ENCODE peak calls at places on chromosome 4, in five cellular contexts. One of them, this sample, is unnamed.
A peak's percentile ranks its signal among the peaks of the same experiment; 100 is the strongest.

GRCh38 chr4:87304659-87305277 is 17.9 kb downstream of the HSD17B13 start:
- DNase-seq in choroid plexus epithelial cell: peak; percentile 65
- DNase-seq in stomach: no peak
- DNase-seq in psoas muscle: no peak
- DNase-seq in HL-60: no peak
- DNase-seq in this sample: peak; percentile 32

GRCh38 chr4:2907706-2908293 is 55.4 kb downstream of the NOP14 start:
- DNase-seq in HL-60: no peak
- DNase-seq in choroid plexus epithelial cell: no peak
- DNase-seq in psoas muscle: no peak
- DNase-seq in stomach: peak; percentile 67
- DNase-seq in this sample: no peak

GRCh38 chr4:156977435-156978160 is 6.0 kb upstream of the PDGFC start:
- DNase-seq in choroid plexus epithelial cell: peak; percentile 68
- DNase-seq in psoas muscle: no peak
- DNase-seq in HL-60: no peak
- DNase-seq in stomach: no peak
- DNase-seq in this sample: peak; percentile 96

GRCh38 chr4:171644430-171645057 is 168.7 kb upstream of the GALNTL6 start:
- DNase-seq in choroid plexus epithelial cell: no peak
- DNase-seq in stomach: no peak
- DNase-seq in psoas muscle: no peak
- DNase-seq in HL-60: no peak
- DNase-seq in this sample: no peak

GRCh38 chr4:170990989-170991589 is 822.1 kb upstream of the GALNTL6 start:
- DNase-seq in psoas muscle: no peak
- DNase-seq in stomach: no peak
- DNase-seq in HL-60: peak; percentile 38
- DNase-seq in choroid plexus epithelial cell: peak; percentile 55
- DNase-seq in this sample: no peak

GRCh38 chr4:97016186-97016945 is 1126.9 kb downstream of the STPG2 start:
- DNase-seq in psoas muscle: no peak
- DNase-seq in HL-60: no peak
- DNase-seq in choroid plexus epithelial cell: no peak
- DNase-seq in stomach: no peak
- DNase-seq in this sample: no peak

GRCh38 chr4:31022702-31023101 is 302.5 kb downstream of the PCDH7 start:
- DNase-seq in choroid plexus epithelial cell: no peak
- DNase-seq in stomach: no peak
- DNase-seq in psoas muscle: no peak
- DNase-seq in HL-60: no peak
- DNase-seq in this sample: no peak

GRCh38 chr4:109067509-109068205 is 234.8 kb downstream of the COL25A1 start:
- DNase-seq in psoas muscle: peak; percentile 21
- DNase-seq in HL-60: no peak
- DNase-seq in stomach: no peak
- DNase-seq in choroid plexus epithelial cell: peak; percentile 81
- DNase-seq in this sample: peak; percentile 10

GRCh38 chr4:98262431-98262830 is 1.2 kb downstream of the RAP1GDS1 start:
- DNase-seq in stomach: no peak
- DNase-seq in choroid plexus epithelial cell: peak; percentile 20
- DNase-seq in psoas muscle: no peak
- DNase-seq in HL-60: peak; percentile 13
- DNase-seq in this sample: no peak

GRCh38 chr4:146522862-146523205 is 1.1 kb upstream of the SLC10A7 start:
- DNase-seq in choroid plexus epithelial cell: peak; percentile 14
- DNase-seq in psoas muscle: no peak
- DNase-seq in HL-60: peak; percentile 25
- DNase-seq in stomach: no peak
- DNase-seq in this sample: peak; percentile 28

GRCh38 chr4:112288455-112288854 is 2.8 kb upstream of the TIFA start:
- DNase-seq in HL-60: peak; percentile 38
- DNase-seq in stomach: no peak
- DNase-seq in choroid plexus epithelial cell: no peak
- DNase-seq in psoas muscle: no peak
- DNase-seq in this sample: no peak

GRCh38 chr4:176400816-176401461 is 81.2 kb downstream of the SPCS3 start:
- DNase-seq in psoas muscle: no peak
- DNase-seq in stomach: no peak
- DNase-seq in HL-60: no peak
- DNase-seq in choroid plexus epithelial cell: peak; percentile 69
- DNase-seq in this sample: peak; percentile 83

GRCh38 chr4:117700111-117700892 is 334.0 kb upstream of the NDST3 start:
- DNase-seq in stomach: no peak
- DNase-seq in HL-60: no peak
- DNase-seq in psoas muscle: no peak
- DNase-seq in choroid plexus epithelial cell: no peak
- DNase-seq in this sample: no peak

GRCh38 chr4:185730849-185731608 is 81.0 kb downstream of the SORBS2 start:
- DNase-seq in stomach: no peak
- DNase-seq in choroid plexus epithelial cell: peak; percentile 81
- DNase-seq in psoas muscle: no peak
- DNase-seq in HL-60: no peak
- DNase-seq in this sample: peak; percentile 61
- TF ChIP-seq CTCF in stomach: no peak
- TF ChIP-seq CTCF in choroid plexus epithelial cell: no peak
- TF ChIP-seq CTCF in psoas muscle: no peak
- TF ChIP-seq CTCF in HL-60: no peak
- TF ChIP-seq CTCF in this sample: no peak

GRCh38 chr4:132228676-132229075 is 920.4 kb upstream of the PCDH10 start:
- DNase-seq in stomach: no peak
- DNase-seq in psoas muscle: no peak
- DNase-seq in choroid plexus epithelial cell: no peak
- DNase-seq in HL-60: no peak
- DNase-seq in this sample: no peak

GRCh38 chr4:132230025-132230424 is 919.1 kb upstream of the PCDH10 start:
- DNase-seq in stomach: no peak
- DNase-seq in HL-60: no peak
- DNase-seq in psoas muscle: no peak
- DNase-seq in choroid plexus epithelial cell: no peak
- DNase-seq in this sample: no peak

GRCh38 chr4:132227349-132228165 is 921.5 kb upstream of the PCDH10 start:
- DNase-seq in HL-60: peak; percentile 6
- DNase-seq in choroid plexus epithelial cell: peak; percentile 56
- DNase-seq in stomach: no peak
- DNase-seq in psoas muscle: peak; percentile 15
- DNase-seq in this sample: peak; percentile 18
- H3K4me3 ChIP-seq in HL-60: no peak overlapping the region
- H3K4me3 ChIP-seq in choroid plexus epithelial cell: peak overlapping the region; percentile 53
- H3K4me3 ChIP-seq in stomach: no peak overlapping the region
- H3K4me3 ChIP-seq in psoas muscle: no peak overlapping the region
- H3K4me3 ChIP-seq in this sample: peak overlapping the region; percentile 13

GRCh38 chr4:184733654-184734524 is at the start of gene CENPU:
- DNase-seq in stomach: peak; percentile 96
- DNase-seq in HL-60: peak; percentile 99
- DNase-seq in choroid plexus epithelial cell: peak; percentile 99
- DNase-seq in psoas muscle: peak; percentile 96
- DNase-seq in this sample: peak; percentile 99
- TF ChIP-seq CTCF in stomach: no peak
- TF ChIP-seq CTCF in HL-60: no peak
- TF ChIP-seq CTCF in choroid plexus epithelial cell: no peak
- TF ChIP-seq CTCF in psoas muscle: no peak
- TF ChIP-seq CTCF in this sample: no peak

DNA sequence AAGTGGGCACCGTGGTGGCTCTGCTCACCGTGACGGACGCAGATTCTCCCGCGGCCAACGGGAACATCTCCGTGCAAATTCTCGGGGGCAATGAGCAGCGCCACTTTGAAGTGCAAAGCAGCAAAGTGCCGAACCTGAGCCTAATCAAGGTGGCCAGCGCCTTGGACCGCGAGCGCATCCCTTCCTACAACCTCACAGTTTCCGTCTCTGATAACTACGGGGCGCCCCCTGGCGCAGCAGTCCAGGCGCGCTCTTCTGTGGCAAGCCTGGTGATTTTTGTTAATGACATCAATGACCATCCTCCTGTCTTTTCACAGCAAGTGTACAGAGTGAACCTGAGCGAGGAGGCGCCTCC is 2.7 kb downstream of the FAT4 start:
- DNase-seq in psoas muscle: peak; percentile 50
- DNase-seq in stomach: no peak
- DNase-seq in HL-60: no peak
- DNase-seq in choroid plexus epithelial cell: peak; percentile 62
- DNase-seq in this sample: peak; percentile 53
- H3K4me3 ChIP-seq in psoas muscle: peak overlapping the region; percentile 93
- H3K4me3 ChIP-seq in stomach: peak overlapping the region; percentile 73
- H3K4me3 ChIP-seq in HL-60: no peak overlapping the region
- H3K4me3 ChIP-seq in choroid plexus epithelial cell: peak overlapping the region; percentile 94
- H3K4me3 ChIP-seq in this sample: peak overlapping the region; percentile 87

DNA sequence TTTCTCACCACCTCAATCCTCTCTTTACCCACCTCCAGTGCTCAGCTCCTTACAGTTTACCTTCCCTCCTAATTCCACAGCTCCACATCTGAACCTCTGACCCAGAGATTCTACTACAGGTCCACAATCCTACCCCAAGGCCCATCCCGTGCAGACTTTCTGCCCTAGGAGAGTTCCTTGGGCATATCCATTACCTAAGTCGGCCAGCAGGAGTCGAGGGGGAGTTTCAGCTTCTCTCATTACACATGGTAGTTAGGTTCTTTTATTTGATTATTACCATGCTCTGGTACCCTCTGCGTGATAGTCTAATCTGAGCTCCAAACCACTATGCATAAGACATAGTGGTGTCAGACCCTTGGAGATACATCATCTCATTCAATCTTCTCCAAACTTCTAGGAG is 117.9 kb downstream of the SH3RF1 start:
- DNase-seq in psoas muscle: no peak
- DNase-seq in HL-60: no peak
- DNase-seq in choroid plexus epithelial cell: no peak
- DNase-seq in stomach: no peak
- DNase-seq in this sample: no peak
- TF ChIP-seq CTCF in psoas muscle: no peak
- TF ChIP-seq CTCF in HL-60: no peak
- TF ChIP-seq CTCF in choroid plexus epithelial cell: peak; percentile 40
- TF ChIP-seq CTCF in stomach: no peak
- TF ChIP-seq CTCF in this sample: no peak

GRCh38 chr4:94545296-94545695 is 93.6 kb downstream of the PDLIM5 start:
- DNase-seq in choroid plexus epithelial cell: peak; percentile 81
- DNase-seq in psoas muscle: no peak
- DNase-seq in HL-60: no peak
- DNase-seq in stomach: no peak
- DNase-seq in this sample: peak; percentile 62
- H3K4me3 ChIP-seq in choroid plexus epithelial cell: no peak overlapping the region
- H3K4me3 ChIP-seq in psoas muscle: no peak overlapping the region
- H3K4me3 ChIP-seq in HL-60: no peak overlapping the region
- H3K4me3 ChIP-seq in stomach: no peak overlapping the region
- H3K4me3 ChIP-seq in this sample: no peak overlapping the region

This sample was measured in astrocyte of the spinal cord.